ENCODE peak calls at places on chromosomes 7 and 10, in five cellular contexts. One of them, this sample, is unnamed.

GRCh38 chr10:32692174-32692573 is 246.2 kb downstream of the CCDC7 start:
- DNase-seq in aorta: no peak
- DNase-seq in brain microvascular endothelial cell: peak; percentile 61
- DNase-seq in CD8-positive, alpha-beta memory T cell: no peak
- DNase-seq in astrocyte of the spinal cord: peak; percentile 96
- DNase-seq in this sample: peak; percentile 85

GRCh38 chr10:15735766-15736165 is 16.0 kb upstream of the ITGA8 start:
- DNase-seq in astrocyte of the spinal cord: no peak
- DNase-seq in CD8-positive, alpha-beta memory T cell: no peak
- DNase-seq in aorta: no peak
- DNase-seq in brain microvascular endothelial cell: no peak
- DNase-seq in this sample: no peak

GRCh38 chr10:71776528-71776927 is 3.2 kb upstream of the VSIR start:
- DNase-seq in CD8-positive, alpha-beta memory T cell: peak; percentile 27
- DNase-seq in aorta: peak; percentile 33
- DNase-seq in brain microvascular endothelial cell: no peak
- DNase-seq in astrocyte of the spinal cord: no peak
- DNase-seq in this sample: no peak

GRCh38 chr10:31526681-31527080 is 207.7 kb downstream of the ZEB1 start:
- DNase-seq in brain microvascular endothelial cell: peak; percentile 39
- DNase-seq in CD8-positive, alpha-beta memory T cell: no peak
- DNase-seq in astrocyte of the spinal cord: no peak
- DNase-seq in aorta: peak; percentile 56
- DNase-seq in this sample: no peak

GRCh38 chr7:156005202-156005821 is 193.0 kb upstream of the SHH start:
- DNase-seq in brain microvascular endothelial cell: no peak
- DNase-seq in CD8-positive, alpha-beta memory T cell: no peak
- DNase-seq in aorta: no peak
- DNase-seq in astrocyte of the spinal cord: no peak
- DNase-seq in this sample: no peak

GRCh38 chr7:152231089-152231488 is 204.7 kb downstream of the KMT2C start:
- DNase-seq in CD8-positive, alpha-beta memory T cell: no peak
- DNase-seq in astrocyte of the spinal cord: no peak
- DNase-seq in brain microvascular endothelial cell: no peak
- DNase-seq in aorta: no peak
- DNase-seq in this sample: no peak

GRCh38 chr7:50371551-50372021 is 67.1 kb downstream of the IKZF1 start:
- DNase-seq in brain microvascular endothelial cell: no peak
- DNase-seq in astrocyte of the spinal cord: no peak
- DNase-seq in aorta: no peak
- DNase-seq in CD8-positive, alpha-beta memory T cell: no peak
- DNase-seq in this sample: no peak

GRCh38 chr7:2082357-2083038 is 150.2 kb downstream of the MAD1L1 start:
- DNase-seq in aorta: peak; percentile 64
- DNase-seq in brain microvascular endothelial cell: peak; percentile 65
- DNase-seq in CD8-positive, alpha-beta memory T cell: no peak
- DNase-seq in astrocyte of the spinal cord: peak; percentile 77
- DNase-seq in this sample: peak; percentile 42

GRCh38 chr7:12028508-12028907 is 182.6 kb upstream of the TMEM106B start:
- DNase-seq in CD8-positive, alpha-beta memory T cell: no peak
- DNase-seq in aorta: no peak
- DNase-seq in astrocyte of the spinal cord: peak; percentile 42
- DNase-seq in brain microvascular endothelial cell: peak; percentile 53
- DNase-seq in this sample: no peak

GRCh38 chr10:123974406-123974805 is 82.8 kb upstream of the CPXM2 start:
- DNase-seq in brain microvascular endothelial cell: peak; percentile 67
- DNase-seq in CD8-positive, alpha-beta memory T cell: no peak
- DNase-seq in aorta: no peak
- DNase-seq in astrocyte of the spinal cord: peak; percentile 39
- DNase-seq in this sample: no peak

GRCh38 chr10:126902157-126902556 is 3.1 kb upstream of the DOCK1 start:
- DNase-seq in CD8-positive, alpha-beta memory T cell: no peak
- DNase-seq in astrocyte of the spinal cord: peak; percentile 75
- DNase-seq in aorta: peak; percentile 44
- DNase-seq in brain microvascular endothelial cell: peak; percentile 62
- DNase-seq in this sample: peak; percentile 75

GRCh38 chr7:95628831-95629439 is 32.6 kb upstream of the PDK4 start:
- DNase-seq in CD8-positive, alpha-beta memory T cell: no peak
- DNase-seq in aorta: no peak
- DNase-seq in astrocyte of the spinal cord: peak; percentile 30
- DNase-seq in brain microvascular endothelial cell: peak; percentile 39
- DNase-seq in this sample: no peak

GRCh38 chr10:114925675-114926204 is 12.3 kb upstream of the TRUB1 start:
- DNase-seq in CD8-positive, alpha-beta memory T cell: no peak
- DNase-seq in brain microvascular endothelial cell: peak; percentile 84
- DNase-seq in aorta: peak; percentile 52
- DNase-seq in astrocyte of the spinal cord: peak; percentile 74
- DNase-seq in this sample: peak; percentile 54

GRCh38 chr7:83629117-83629880 is 19.6 kb downstream of the SEMA3E start:
- DNase-seq in aorta: no peak
- DNase-seq in brain microvascular endothelial cell: no peak
- DNase-seq in astrocyte of the spinal cord: no peak
- DNase-seq in CD8-positive, alpha-beta memory T cell: no peak
- DNase-seq in this sample: no peak

GRCh38 chr7:133139350-133139749 is 57.5 kb upstream of the CHCHD3 start:
- DNase-seq in aorta: no peak
- DNase-seq in CD8-positive, alpha-beta memory T cell: no peak
- DNase-seq in brain microvascular endothelial cell: peak; percentile 52
- DNase-seq in astrocyte of the spinal cord: peak; percentile 47
- DNase-seq in this sample: peak; percentile 14

GRCh38 chr10:80502621-80503583 is 34.8 kb upstream of the SH2D4B start:
- DNase-seq in aorta: no peak
- DNase-seq in CD8-positive, alpha-beta memory T cell: no peak
- DNase-seq in brain microvascular endothelial cell: no peak
- DNase-seq in astrocyte of the spinal cord: no peak
- DNase-seq in this sample: no peak

GRCh38 chr10:84194424-84195043 is at the start of gene CDHR1:
- DNase-seq in CD8-positive, alpha-beta memory T cell: peak; percentile 68
- DNase-seq in astrocyte of the spinal cord: no peak
- DNase-seq in brain microvascular endothelial cell: no peak
- DNase-seq in aorta: no peak
- DNase-seq in this sample: no peak

GRCh38 chr7:2090526-2091520 is 141.9 kb downstream of the MAD1L1 start:
- DNase-seq in CD8-positive, alpha-beta memory T cell: no peak
- DNase-seq in astrocyte of the spinal cord: no peak
- DNase-seq in aorta: no peak
- DNase-seq in brain microvascular endothelial cell: no peak
- DNase-seq in this sample: no peak

GRCh38 chr10:70432561-70433263 is 8.8 kb downstream of the NODAL start:
- DNase-seq in brain microvascular endothelial cell: no peak
- DNase-seq in CD8-positive, alpha-beta memory T cell: no peak
- DNase-seq in aorta: no peak
- DNase-seq in astrocyte of the spinal cord: no peak
- DNase-seq in this sample: no peak

GRCh38 chr10:108249940-108250339 is 1085.4 kb upstream of the SORCS1 start:
- DNase-seq in brain microvascular endothelial cell: no peak
- DNase-seq in CD8-positive, alpha-beta memory T cell: no peak
- DNase-seq in aorta: no peak
- DNase-seq in astrocyte of the spinal cord: no peak
- DNase-seq in this sample: no peak

GRCh38 chr10:114504769-114505579 is 100.7 kb upstream of the AFAP1L2 start:
- DNase-seq in CD8-positive, alpha-beta memory T cell: no peak
- DNase-seq in astrocyte of the spinal cord: peak; percentile 87
- DNase-seq in aorta: peak; percentile 60
- DNase-seq in brain microvascular endothelial cell: peak; percentile 76
- DNase-seq in this sample: peak; percentile 69

GRCh38 chr10:75049316-75050285 is 61.9 kb upstream of the SAMD8 start:
- DNase-seq in brain microvascular endothelial cell: no peak
- DNase-seq in CD8-positive, alpha-beta memory T cell: no peak
- DNase-seq in aorta: no peak
- DNase-seq in astrocyte of the spinal cord: no peak
- DNase-seq in this sample: no peak

GRCh38 chr10:73723516-73723915 is 20.7 kb upstream of the SEC24C start:
- DNase-seq in brain microvascular endothelial cell: no peak
- DNase-seq in CD8-positive, alpha-beta memory T cell: no peak
- DNase-seq in aorta: no peak
- DNase-seq in astrocyte of the spinal cord: no peak
- DNase-seq in this sample: no peak

GRCh38 chr10:119634219-119634544 is 17.0 kb upstream of the BAG3 start:
- DNase-seq in aorta: no peak
- DNase-seq in astrocyte of the spinal cord: no peak
- DNase-seq in brain microvascular endothelial cell: no peak
- DNase-seq in CD8-positive, alpha-beta memory T cell: no peak
- DNase-seq in this sample: no peak

GRCh38 chr10:103884681-103885139 is 29.3 kb upstream of the SH3PXD2A start:
- DNase-seq in astrocyte of the spinal cord: peak; percentile 57
- DNase-seq in brain microvascular endothelial cell: peak; percentile 61
- DNase-seq in CD8-positive, alpha-beta memory T cell: no peak
- DNase-seq in aorta: no peak
- DNase-seq in this sample: no peak

GRCh38 chr10:75032119-75032518 is 79.3 kb upstream of the SAMD8 start:
- DNase-seq in astrocyte of the spinal cord: no peak
- DNase-seq in aorta: no peak
- DNase-seq in CD8-positive, alpha-beta memory T cell: no peak
- DNase-seq in brain microvascular endothelial cell: no peak
- DNase-seq in this sample: no peak

GRCh38 chr10:9535744-9536143 is 1481.3 kb downstream of the GATA3 start:
- DNase-seq in astrocyte of the spinal cord: no peak
- DNase-seq in brain microvascular endothelial cell: no peak
- DNase-seq in aorta: no peak
- DNase-seq in CD8-positive, alpha-beta memory T cell: no peak
- DNase-seq in this sample: no peak

GRCh38 chr7:82268632-82269031 is 174.9 kb downstream of the CACNA2D1 start:
- DNase-seq in astrocyte of the spinal cord: no peak
- DNase-seq in brain microvascular endothelial cell: no peak
- DNase-seq in CD8-positive, alpha-beta memory T cell: no peak
- DNase-seq in aorta: no peak
- DNase-seq in this sample: no peak

GRCh38 chr7:29463504-29464158 is 100.0 kb upstream of the PRR15 start:
- DNase-seq in brain microvascular endothelial cell: no peak
- DNase-seq in astrocyte of the spinal cord: no peak
- DNase-seq in aorta: no peak
- DNase-seq in CD8-positive, alpha-beta memory T cell: no peak
- DNase-seq in this sample: no peak

GRCh38 chr7:129578829-129579228 is 32.7 kb upstream of the NRF1 start:
- DNase-seq in CD8-positive, alpha-beta memory T cell: no peak
- DNase-seq in brain microvascular endothelial cell: no peak
- DNase-seq in aorta: no peak
- DNase-seq in astrocyte of the spinal cord: no peak
- DNase-seq in this sample: no peak

GRCh38 chr10:62071846-62072281 is 170.4 kb downstream of the ARID5B start:
- DNase-seq in CD8-positive, alpha-beta memory T cell: no peak
- DNase-seq in aorta: no peak
- DNase-seq in brain microvascular endothelial cell: no peak
- DNase-seq in astrocyte of the spinal cord: peak; percentile 72
- DNase-seq in this sample: no peak

GRCh38 chr7:139680676-139681462 is 96.9 kb downstream of the HIPK2 start:
- DNase-seq in aorta: peak; percentile 87
- DNase-seq in CD8-positive, alpha-beta memory T cell: peak; percentile 60
- DNase-seq in astrocyte of the spinal cord: peak; percentile 97
- DNase-seq in brain microvascular endothelial cell: peak; percentile 99
- DNase-seq in this sample: peak; percentile 87

GRCh38 chr10:122044713-122045112 is 55.8 kb downstream of the TACC2 start:
- DNase-seq in astrocyte of the spinal cord: peak; percentile 30
- DNase-seq in CD8-positive, alpha-beta memory T cell: no peak
- DNase-seq in brain microvascular endothelial cell: peak; percentile 17
- DNase-seq in aorta: no peak
- DNase-seq in this sample: no peak
- H3K4me3 ChIP-seq in astrocyte of the spinal cord: no peak overlapping the region
- H3K4me3 ChIP-seq in CD8-positive, alpha-beta memory T cell: no peak overlapping the region
- H3K4me3 ChIP-seq in brain microvascular endothelial cell: no peak overlapping the region
- H3K4me3 ChIP-seq in aorta: no peak overlapping the region
- H3K4me3 ChIP-seq in this sample: no peak overlapping the region

DNA sequence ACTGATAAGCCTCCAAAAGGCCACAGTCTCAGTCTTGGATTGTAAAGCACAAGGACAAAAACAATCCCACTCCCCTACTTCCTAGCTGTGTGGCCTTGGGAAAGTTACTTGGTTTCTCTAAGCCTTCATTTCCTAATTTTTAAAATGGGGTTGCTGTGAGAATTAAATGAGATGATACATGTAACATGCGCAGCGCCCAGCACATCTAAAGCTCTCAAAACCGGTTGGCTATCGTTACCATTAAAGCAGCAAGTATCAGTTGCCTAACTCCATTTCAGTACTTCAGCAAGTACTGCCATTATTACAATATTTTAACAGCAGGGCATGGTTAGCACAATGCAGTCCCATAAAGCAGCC is 1.9 kb downstream of the NRCAM start:
- DNase-seq in aorta: no peak
- DNase-seq in brain microvascular endothelial cell: no peak
- DNase-seq in CD8-positive, alpha-beta memory T cell: no peak
- DNase-seq in astrocyte of the spinal cord: no peak
- DNase-seq in this sample: no peak
- H3K4me3 ChIP-seq in aorta: peak overlapping the region; percentile 68
- H3K4me3 ChIP-seq in brain microvascular endothelial cell: peak overlapping the region; percentile 55
- H3K4me3 ChIP-seq in CD8-positive, alpha-beta memory T cell: no peak overlapping the region
- H3K4me3 ChIP-seq in astrocyte of the spinal cord: peak overlapping the region; percentile 45
- H3K4me3 ChIP-seq in this sample: peak overlapping the region; percentile 66

DNA sequence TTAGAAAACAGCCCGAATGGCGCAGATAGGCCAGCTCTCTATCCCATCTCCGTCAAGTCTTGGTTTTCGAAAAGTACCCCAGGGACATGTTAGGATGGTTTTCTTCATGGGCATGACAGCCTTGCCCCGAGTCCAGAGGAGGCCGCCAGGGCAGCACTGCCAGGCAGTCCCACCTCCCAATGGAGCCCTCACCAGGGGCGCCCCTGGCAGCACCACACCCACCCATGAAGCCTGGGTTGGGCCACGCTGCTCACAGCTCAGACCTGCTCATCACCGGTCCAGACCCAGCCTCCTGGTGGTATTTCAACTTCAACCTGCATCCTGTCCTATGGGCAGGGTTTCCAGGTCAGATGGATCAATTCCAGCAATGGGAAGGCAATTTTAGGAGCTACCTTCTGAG is 53.3 kb downstream of the TCERG1L start:
- DNase-seq in astrocyte of the spinal cord: no peak
- DNase-seq in aorta: no peak
- DNase-seq in brain microvascular endothelial cell: no peak
- DNase-seq in CD8-positive, alpha-beta memory T cell: no peak
- DNase-seq in this sample: no peak
- H3K4me3 ChIP-seq in astrocyte of the spinal cord: no peak overlapping the region
- H3K4me3 ChIP-seq in aorta: no peak overlapping the region
- H3K4me3 ChIP-seq in brain microvascular endothelial cell: no peak overlapping the region
- H3K4me3 ChIP-seq in CD8-positive, alpha-beta memory T cell: no peak overlapping the region
- H3K4me3 ChIP-seq in this sample: no peak overlapping the region

DNA sequence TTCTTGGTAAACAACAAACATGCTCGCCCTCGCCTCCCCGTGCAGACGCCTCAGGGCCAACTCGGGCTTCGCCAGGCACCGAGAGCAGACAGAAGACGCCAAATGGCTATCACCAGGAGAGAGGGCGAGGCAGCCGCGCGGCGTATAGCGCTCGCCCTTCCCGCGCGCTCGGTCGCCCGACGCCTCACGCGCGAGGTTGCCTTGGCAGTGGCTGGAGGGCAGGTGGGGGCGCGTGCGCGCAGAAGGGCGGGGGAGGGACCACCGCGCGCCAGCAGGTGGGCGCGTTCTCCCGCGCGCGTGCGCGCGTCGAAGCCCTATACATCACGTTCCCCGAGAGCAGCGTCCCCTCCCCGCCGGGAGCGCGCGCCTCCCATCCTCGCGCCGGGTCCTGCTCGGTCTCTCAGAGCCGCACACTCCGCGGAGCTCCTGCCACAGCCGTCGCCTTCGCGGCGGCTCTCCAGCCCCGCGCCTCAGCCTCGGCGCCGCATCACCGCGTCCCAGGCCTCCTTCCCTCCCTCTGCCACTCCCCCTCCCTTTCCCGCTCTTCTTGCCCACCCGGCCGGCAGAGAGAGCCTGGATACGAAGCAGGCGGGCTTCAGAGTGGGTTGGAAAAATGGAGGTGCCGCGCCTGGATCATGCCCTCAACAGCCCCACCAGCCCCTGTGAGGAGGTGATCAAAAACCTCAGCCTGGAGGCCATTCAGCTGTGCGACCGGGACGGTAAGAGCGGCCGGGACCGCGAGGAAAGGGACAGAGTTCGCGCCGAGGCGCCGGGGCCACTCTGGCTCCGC is at the start of gene PHYHIPL:
- DNase-seq in brain microvascular endothelial cell: peak; percentile 0
- DNase-seq in aorta: peak; percentile 44
- DNase-seq in CD8-positive, alpha-beta memory T cell: no peak
- DNase-seq in astrocyte of the spinal cord: no peak
- DNase-seq in this sample: no peak
- H3K4me3 ChIP-seq in brain microvascular endothelial cell: peak within 1 kb of the TSS; percentile 39
- H3K4me3 ChIP-seq in aorta: peak within 1 kb of the TSS; percentile 49
- H3K4me3 ChIP-seq in CD8-positive, alpha-beta memory T cell: no peak within 1 kb of the TSS
- H3K4me3 ChIP-seq in astrocyte of the spinal cord: peak within 1 kb of the TSS; percentile 6
- H3K4me3 ChIP-seq in this sample: peak within 1 kb of the TSS; percentile 23